ENCODE peak calls at places on chromosomes 4 and X, in six cellular contexts. U is fibroblast of lung; X is posterior cingulate gyrus; A is stimulated activated CD8-positive, alpha-beta memory T cell treated with anti-CD3 and anti-CD28 coated beads, Interleukin-12 subunit alpha, Interleukin-12 subunit beta, amount 100 ng/mL, for 4 hours; J is CD8-positive, alpha-beta memory T cell; C is effector memory CD4-positive, alpha-beta T cell. Y is an unnamed sample.

GRCh38 chrX:12263211-12263610 is 124.9 kb downstream of the FRMPD4 start:
- DNase-seq in J (no peak), A (no peak), X (no peak), U (peak), C (no peak), Y (no peak)

GRCh38 chr4:845233-845835 is 19.4 kb upstream of the CPLX1 start:
- DNase-seq in J (no peak), C (no peak), X (no peak), U (peak), A (no peak), Y (no peak)

GRCh38 chrX:110477593-110478228 is 119.1 kb downstream of the RTL9 start:
- DNase-seq in C (no peak), X (no peak), J (no peak), U (no peak), A (no peak), Y (no peak)

GRCh38 chrX:2192584-2193272 is 308.0 kb downstream of the DHRSX start:
- DNase-seq in C (no peak), A (no peak), X (no peak), U (no peak), J (no peak), Y (no peak)

GRCh38 chrX:69919749-69920148 is 130.0 kb downstream of the AWAT2 start:
- DNase-seq in A (no peak), J (no peak), X (no peak), U (no peak), C (no peak), Y (no peak)

GRCh38 chr4:7315935-7316334 is 118.8 kb downstream of the PSAPL1 start:
- DNase-seq in A (no peak), C (no peak), X (no peak), J (no peak), U (no peak), Y (no peak)

GRCh38 chr4:88897180-88897579 is 159.8 kb downstream of the FAM13A start:
- DNase-seq in J (no peak), X (no peak), A (no peak), C (no peak), U (peak), Y (no peak)

GRCh38 chrX:19791562-19791961 is 95.8 kb downstream of the SH3KBP1 start:
- DNase-seq in X (no peak), U (peak), C (no peak), A (no peak), J (no peak), Y (no peak)

GRCh38 chrX:13254076-13254785 is 65.6 kb downstream of the ATXN3L start:
- DNase-seq in X (no peak), A (no peak), U (peak), J (no peak), C (no peak), Y (no peak)

GRCh38 chr4:42366959-42367358 is 30.3 kb upstream of the SHISA3 start:
- DNase-seq in X (no peak), J (no peak), A (no peak), C (no peak), U (no peak), Y (no peak)

GRCh38 chr4:167787231-167787630 is 305.1 kb upstream of the ANXA10 start:
- DNase-seq in A (no peak), X (no peak), U (no peak), J (no peak), C (no peak), Y (no peak)

GRCh38 chr4:83846193-83846830 is 310.4 kb downstream of the GPAT3 start:
- DNase-seq in X (no peak), A (no peak), U (no peak), C (no peak), J (no peak), Y (no peak)

GRCh38 chrX:13028871-13029336 is 15.5 kb downstream of the FAM9C start:
- DNase-seq in U (peak), A (no peak), C (no peak), J (no peak), X (no peak), Y (no peak)

GRCh38 chrX:24248042-24248441 is 65.8 kb downstream of the SUPT20HL2 start:
- DNase-seq in X (no peak), C (no peak), A (no peak), U (no peak), J (no peak), Y (no peak)

GRCh38 chr4:41638806-41639205 is 100.8 kb downstream of the LIMCH1 start:
- DNase-seq in U (no peak), C (no peak), J (no peak), X (no peak), A (no peak), Y (no peak)

GRCh38 chr4:145736241-145736831 is 56.4 kb downstream of the C4orf51 start:
- DNase-seq in X (no peak), J (no peak), A (no peak), C (no peak), U (peak), Y (no peak)

GRCh38 chr4:2593003-2593402 is 56.6 kb downstream of the FAM193A start:
- DNase-seq in U (no peak), X (no peak), A (no peak), J (no peak), C (no peak), Y (no peak)

GRCh38 chr4:39544580-39545315 is 17.5 kb upstream of the UGDH start:
- DNase-seq in J (no peak), A (no peak), C (no peak), U (peak), X (no peak), Y (peak)

GRCh38 chr4:141080668-141081067 is 52.6 kb downstream of the RNF150 start:
- DNase-seq in J (no peak), C (no peak), A (no peak), U (no peak), X (no peak), Y (no peak)

GRCh38 chrX:107118322-107119147 is at the start of gene RBM41:
- DNase-seq in X (peak), A (peak), J (peak), U (peak), C (peak), Y (peak)

GRCh38 chr4:70269674-70270073 is 27.3 kb downstream of the CSN3 start:
- DNase-seq in J (no peak), U (no peak), A (no peak), X (no peak), C (no peak), Y (no peak)

GRCh38 chrX:68083510-68083909 is 349.8 kb downstream of the OPHN1 start:
- DNase-seq in C (no peak), X (no peak), U (peak), J (no peak), A (no peak), Y (no peak)

GRCh38 chr4:139749313-139749712 is 83.7 kb downstream of the MGST2 start:
- DNase-seq in J (no peak), U (peak), A (no peak), X (no peak), C (no peak), Y (no peak)

GRCh38 chrX:55783723-55784122 is 66.2 kb downstream of the RRAGB start:
- DNase-seq in U (peak), X (no peak), A (no peak), C (no peak), J (no peak), Y (no peak)

GRCh38 chr4:48342559-48342878 is 1.2 kb downstream of the SLAIN2 start:
- DNase-seq in C (peak), X (no peak), U (no peak), A (no peak), J (no peak), Y (no peak)

GRCh38 chr4:13665711-13666660 is 38.5 kb upstream of the BOD1L1 start:
- DNase-seq in X (no peak), U (peak), C (no peak), A (no peak), J (no peak), Y (no peak)

GRCh38 chrX:135345328-135345645 is 36.0 kb downstream of the ETDC start:
- DNase-seq in C (no peak), J (no peak), U (peak), X (no peak), A (no peak), Y (peak)

GRCh38 chr4:185143596-185143969 is 517 bp downstream of the SLC25A4 start:
- DNase-seq in A (no peak), U (peak), C (no peak), X (peak), J (peak), Y (no peak)

GRCh38 chrX:18434896-18435295 is 9.5 kb downstream of the CDKL5 start:
- DNase-seq in J (no peak), X (no peak), A (no peak), U (no peak), C (no peak), Y (no peak)

Y was measured in NCI-H1048.